ENCODE peak calls at places on chromosome 20, in seven cellular contexts. One of them, this sample, is unnamed.
A peak's percentile ranks its signal among the peaks of the same experiment; 100 is the strongest.

GRCh38 chr20:63819224-63819917 is 11.7 kb downstream of the ZBTB46 start:
- DNase-seq in left ventricle myocardium inferior: peak; percentile 44
- DNase-seq in cardiac muscle cell: no peak
- DNase-seq in IMR-90: peak; percentile 45
- DNase-seq in endothelial cell of umbilical vein: peak; percentile 26
- DNase-seq in heart left ventricle: no peak
- DNase-seq in uterus: peak; percentile 49
- DNase-seq in this sample: no peak

GRCh38 chr20:32588040-32588439 is 2.9 kb upstream of the NOL4L start:
- DNase-seq in left ventricle myocardium inferior: no peak
- DNase-seq in cardiac muscle cell: no peak
- DNase-seq in IMR-90: no peak
- DNase-seq in endothelial cell of umbilical vein: no peak
- DNase-seq in heart left ventricle: no peak
- DNase-seq in uterus: no peak
- DNase-seq in this sample: no peak

GRCh38 chr20:6057139-6057538 is 3.3 kb upstream of the LRRN4 start:
- DNase-seq in left ventricle myocardium inferior: no peak
- DNase-seq in cardiac muscle cell: no peak
- DNase-seq in IMR-90: no peak
- DNase-seq in endothelial cell of umbilical vein: no peak
- DNase-seq in heart left ventricle: no peak
- DNase-seq in uterus: no peak
- DNase-seq in this sample: no peak

GRCh38 chr20:62993856-62994494 is 12.8 kb downstream of the BHLHE23 start:
- DNase-seq in left ventricle myocardium inferior: no peak
- DNase-seq in cardiac muscle cell: no peak
- DNase-seq in IMR-90: no peak
- DNase-seq in endothelial cell of umbilical vein: no peak
- DNase-seq in heart left ventricle: no peak
- DNase-seq in uterus: no peak
- DNase-seq in this sample: no peak

GRCh38 chr20:61560361-61560853 is 308.3 kb downstream of the CDH4 start:
- DNase-seq in left ventricle myocardium inferior: no peak
- DNase-seq in cardiac muscle cell: no peak
- DNase-seq in IMR-90: peak; percentile 42
- DNase-seq in endothelial cell of umbilical vein: no peak
- DNase-seq in heart left ventricle: peak; percentile 33
- DNase-seq in uterus: no peak
- DNase-seq in this sample: no peak

GRCh38 chr20:63086421-63087235 is 79.9 kb upstream of the BHLHE23 start:
- DNase-seq in left ventricle myocardium inferior: peak; percentile 4
- DNase-seq in cardiac muscle cell: no peak
- DNase-seq in IMR-90: no peak
- DNase-seq in endothelial cell of umbilical vein: no peak
- DNase-seq in heart left ventricle: no peak
- DNase-seq in uterus: no peak
- DNase-seq in this sample: no peak

GRCh38 chr20:719816-720215 is 44.2 kb upstream of the SCRT2 start:
- DNase-seq in left ventricle myocardium inferior: no peak
- DNase-seq in cardiac muscle cell: no peak
- DNase-seq in IMR-90: no peak
- DNase-seq in endothelial cell of umbilical vein: no peak
- DNase-seq in heart left ventricle: no peak
- DNase-seq in uterus: no peak
- DNase-seq in this sample: no peak

GRCh38 chr20:60993647-60994046 is 258.4 kb upstream of the CDH4 start:
- DNase-seq in left ventricle myocardium inferior: no peak
- DNase-seq in cardiac muscle cell: peak; percentile 15
- DNase-seq in IMR-90: peak; percentile 8
- DNase-seq in endothelial cell of umbilical vein: no peak
- DNase-seq in heart left ventricle: no peak
- DNase-seq in uterus: no peak
- DNase-seq in this sample: no peak

GRCh38 chr20:39897058-39897457 is 792.0 kb downstream of the MAFB start:
- DNase-seq in left ventricle myocardium inferior: no peak
- DNase-seq in cardiac muscle cell: no peak
- DNase-seq in IMR-90: peak; percentile 97
- DNase-seq in endothelial cell of umbilical vein: no peak
- DNase-seq in heart left ventricle: no peak
- DNase-seq in uterus: no peak
- DNase-seq in this sample: peak; percentile 68

GRCh38 chr20:49986049-49986448 is 3.3 kb downstream of the SNAI1 start:
- DNase-seq in left ventricle myocardium inferior: no peak
- DNase-seq in cardiac muscle cell: no peak
- DNase-seq in IMR-90: no peak
- DNase-seq in endothelial cell of umbilical vein: no peak
- DNase-seq in heart left ventricle: no peak
- DNase-seq in uterus: no peak
- DNase-seq in this sample: no peak

GRCh38 chr20:49985157-49985556 is 2.4 kb downstream of the SNAI1 start:
- DNase-seq in left ventricle myocardium inferior: no peak
- DNase-seq in cardiac muscle cell: no peak
- DNase-seq in IMR-90: no peak
- DNase-seq in endothelial cell of umbilical vein: no peak
- DNase-seq in heart left ventricle: no peak
- DNase-seq in uterus: no peak
- DNase-seq in this sample: no peak

GRCh38 chr20:49987015-49987867 is 4.5 kb downstream of the SNAI1 start:
- DNase-seq in left ventricle myocardium inferior: no peak
- DNase-seq in cardiac muscle cell: no peak
- DNase-seq in IMR-90: peak; percentile 50
- DNase-seq in endothelial cell of umbilical vein: no peak
- DNase-seq in heart left ventricle: no peak
- DNase-seq in uterus: no peak
- DNase-seq in this sample: peak; percentile 38

GRCh38 chr20:49984426-49985153 is 1.8 kb downstream of the SNAI1 start:
- DNase-seq in left ventricle myocardium inferior: no peak
- DNase-seq in cardiac muscle cell: no peak
- DNase-seq in IMR-90: no peak
- DNase-seq in endothelial cell of umbilical vein: no peak
- DNase-seq in heart left ventricle: no peak
- DNase-seq in uterus: no peak
- DNase-seq in this sample: no peak

GRCh38 chr20:49985617-49986016 is 2.8 kb downstream of the SNAI1 start:
- DNase-seq in left ventricle myocardium inferior: no peak
- DNase-seq in cardiac muscle cell: no peak
- DNase-seq in IMR-90: no peak
- DNase-seq in endothelial cell of umbilical vein: no peak
- DNase-seq in heart left ventricle: no peak
- DNase-seq in uterus: no peak
- DNase-seq in this sample: no peak
- H3K4me3 ChIP-seq in left ventricle myocardium inferior: peak overlapping the region; percentile 70
- H3K4me3 ChIP-seq in cardiac muscle cell: no peak overlapping the region
- H3K4me3 ChIP-seq in IMR-90: peak overlapping the region; percentile 32
- H3K4me3 ChIP-seq in endothelial cell of umbilical vein: peak overlapping the region; percentile 13
- H3K4me3 ChIP-seq in heart left ventricle: peak overlapping the region; percentile 58
- H3K4me3 ChIP-seq in uterus: no peak overlapping the region
- H3K4me3 ChIP-seq in this sample: no peak overlapping the region

GRCh38 chr20:36745234-36745926 is 510 bp downstream of the NDRG3 start:
- DNase-seq in left ventricle myocardium inferior: peak; percentile 37
- DNase-seq in cardiac muscle cell: peak; percentile 53
- DNase-seq in IMR-90: no peak
- DNase-seq in endothelial cell of umbilical vein: peak; percentile 26
- DNase-seq in heart left ventricle: peak; percentile 46
- DNase-seq in uterus: no peak
- DNase-seq in this sample: no peak
- TF ChIP-seq CTCF in left ventricle myocardium inferior: no peak
- TF ChIP-seq CTCF in cardiac muscle cell: no peak
- TF ChIP-seq CTCF in IMR-90: no peak
- TF ChIP-seq CTCF in endothelial cell of umbilical vein: peak; percentile 15
- TF ChIP-seq CTCF in heart left ventricle: no peak
- TF ChIP-seq CTCF in uterus: no peak
- TF ChIP-seq CTCF in this sample: no peak

DNA sequence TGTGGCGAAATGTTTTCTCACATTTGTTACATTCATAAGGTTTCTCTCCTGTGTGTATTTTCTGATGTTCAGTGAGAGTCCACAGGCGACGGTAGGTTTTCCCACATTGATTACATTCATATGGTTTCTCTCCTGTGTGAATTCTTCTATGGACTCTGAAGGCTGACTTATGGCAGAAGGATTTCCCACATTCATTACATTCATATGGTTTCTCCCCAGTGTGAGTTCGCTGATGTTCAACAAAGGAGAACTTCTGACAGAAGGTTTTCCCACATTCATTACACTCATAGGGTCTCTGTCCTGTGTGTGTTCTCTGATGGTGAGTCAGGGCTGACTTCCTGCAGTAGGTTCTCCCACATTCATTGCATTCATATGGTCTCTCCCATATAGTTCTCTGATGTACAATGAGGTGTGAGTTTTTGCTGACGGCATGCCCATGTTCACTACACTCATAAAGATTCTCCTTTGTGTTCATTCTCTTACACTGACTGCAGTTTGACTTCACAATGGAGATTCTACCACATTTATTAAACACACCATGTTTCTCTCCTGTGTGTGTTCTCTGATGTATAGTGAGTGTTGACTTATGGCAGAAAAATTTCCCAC is 11.9 kb downstream of the ZNF334 start:
- DNase-seq in left ventricle myocardium inferior: no peak
- DNase-seq in cardiac muscle cell: no peak
- DNase-seq in IMR-90: no peak
- DNase-seq in endothelial cell of umbilical vein: no peak
- DNase-seq in heart left ventricle: no peak
- DNase-seq in uterus: no peak
- DNase-seq in this sample: no peak
- H3K36me3 ChIP-seq in left ventricle myocardium inferior: peaks cover 9% of the 10 kb centered on the region
- H3K36me3 ChIP-seq in cardiac muscle cell: peaks cover 15% of the 10 kb centered on the region
- H3K36me3 ChIP-seq in IMR-90: peaks cover 2% of the 10 kb centered on the region
- H3K36me3 ChIP-seq in endothelial cell of umbilical vein: no peaks in the 10 kb centered on the region
- H3K36me3 ChIP-seq in heart left ventricle: no peaks in the 10 kb centered on the region
- H3K36me3 ChIP-seq in uterus: no peaks in the 10 kb centered on the region
- H3K36me3 ChIP-seq in this sample: no peaks in the 10 kb centered on the region

DNA sequence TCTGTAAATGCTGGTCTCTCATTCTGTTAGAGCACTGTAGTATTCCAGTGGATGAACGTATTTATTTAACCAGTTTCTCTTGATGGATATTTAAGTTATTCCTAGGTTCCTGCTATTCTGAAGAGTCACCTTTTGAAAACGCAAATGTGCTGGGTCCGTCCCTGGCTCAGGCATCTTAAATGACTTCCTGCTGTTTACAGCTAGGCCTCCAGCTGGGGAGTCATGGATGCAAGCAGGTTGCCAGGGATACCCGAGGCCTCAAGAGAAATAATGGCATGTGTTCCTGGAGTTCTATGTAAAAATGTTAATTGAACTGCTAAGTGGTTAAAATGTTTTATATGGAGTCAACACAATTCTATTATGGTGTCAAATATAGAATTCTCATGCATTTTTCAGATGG is 61.0 kb upstream of the TGM3 start:
- DNase-seq in left ventricle myocardium inferior: no peak
- DNase-seq in cardiac muscle cell: no peak
- DNase-seq in IMR-90: no peak
- DNase-seq in endothelial cell of umbilical vein: no peak
- DNase-seq in heart left ventricle: no peak
- DNase-seq in uterus: no peak
- DNase-seq in this sample: no peak
- H3K4me3 ChIP-seq in left ventricle myocardium inferior: no peak overlapping the region
- H3K4me3 ChIP-seq in cardiac muscle cell: no peak overlapping the region
- H3K4me3 ChIP-seq in IMR-90: no peak overlapping the region
- H3K4me3 ChIP-seq in endothelial cell of umbilical vein: no peak overlapping the region
- H3K4me3 ChIP-seq in heart left ventricle: no peak overlapping the region
- H3K4me3 ChIP-seq in uterus: no peak overlapping the region
- H3K4me3 ChIP-seq in this sample: no peak overlapping the region

DNA sequence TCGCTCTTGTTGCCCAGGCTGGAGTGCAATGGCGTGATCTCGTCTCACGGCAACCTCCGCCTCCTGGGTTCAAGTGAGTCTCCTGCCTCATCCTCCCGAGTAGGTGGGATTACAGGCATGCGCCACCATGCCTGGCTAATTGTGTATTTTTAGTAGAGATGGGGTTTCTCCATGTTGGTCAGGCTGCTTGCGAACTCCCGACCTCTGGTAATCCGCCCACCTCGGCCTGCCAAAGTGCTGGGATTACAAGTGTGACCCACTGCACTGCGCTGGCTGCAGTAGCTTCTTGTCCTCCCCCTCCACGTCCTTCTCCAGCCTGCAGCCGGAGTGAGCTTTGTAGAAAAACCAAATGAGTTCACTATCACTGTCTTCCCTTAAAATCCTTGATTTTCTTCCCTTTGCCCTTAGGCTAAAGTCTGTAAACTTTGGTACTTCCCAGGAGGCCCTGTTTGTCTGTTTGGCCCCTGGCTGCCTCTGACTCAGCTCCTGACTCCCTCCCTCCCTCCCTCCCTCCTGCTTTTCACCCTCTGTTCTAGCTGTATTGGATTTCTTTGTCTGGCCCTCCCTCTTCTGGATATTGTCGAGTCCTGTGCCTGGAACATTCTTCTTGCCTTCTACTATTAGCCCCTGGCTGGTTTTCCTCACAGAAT is 12.9 kb downstream of the PARD6B start:
- DNase-seq in left ventricle myocardium inferior: peak; percentile 43
- DNase-seq in cardiac muscle cell: peak; percentile 83
- DNase-seq in IMR-90: peak; percentile 88
- DNase-seq in endothelial cell of umbilical vein: peak; percentile 42
- DNase-seq in heart left ventricle: peak; percentile 77
- DNase-seq in uterus: peak; percentile 74
- DNase-seq in this sample: peak; percentile 84
- TF ChIP-seq CTCF in left ventricle myocardium inferior: peak; percentile 50
- TF ChIP-seq CTCF in cardiac muscle cell: peak; percentile 44
- TF ChIP-seq CTCF in IMR-90: peak; percentile 75
- TF ChIP-seq CTCF in endothelial cell of umbilical vein: no peak
- TF ChIP-seq CTCF in heart left ventricle: peak; percentile 36
- TF ChIP-seq CTCF in uterus: peak; percentile 60
- TF ChIP-seq CTCF in this sample: peak; percentile 36

GRCh38 chr20:25011831-25012241 is 19.3 kb upstream of the APMAP start:
- DNase-seq in left ventricle myocardium inferior: no peak
- DNase-seq in cardiac muscle cell: no peak
- DNase-seq in IMR-90: no peak
- DNase-seq in endothelial cell of umbilical vein: no peak
- DNase-seq in heart left ventricle: no peak
- DNase-seq in uterus: no peak
- DNase-seq in this sample: no peak
- H3K36me3 ChIP-seq in left ventricle myocardium inferior: peaks cover 98% of the 10 kb centered on the region
- H3K36me3 ChIP-seq in cardiac muscle cell: no peaks in the 10 kb centered on the region
- H3K36me3 ChIP-seq in IMR-90: no peaks in the 10 kb centered on the region
- H3K36me3 ChIP-seq in endothelial cell of umbilical vein: no peaks in the 10 kb centered on the region
- H3K36me3 ChIP-seq in heart left ventricle: peaks cover 94% of the 10 kb centered on the region
- H3K36me3 ChIP-seq in uterus: no peaks in the 10 kb centered on the region
- H3K36me3 ChIP-seq in this sample: no peaks in the 10 kb centered on the region

DNA sequence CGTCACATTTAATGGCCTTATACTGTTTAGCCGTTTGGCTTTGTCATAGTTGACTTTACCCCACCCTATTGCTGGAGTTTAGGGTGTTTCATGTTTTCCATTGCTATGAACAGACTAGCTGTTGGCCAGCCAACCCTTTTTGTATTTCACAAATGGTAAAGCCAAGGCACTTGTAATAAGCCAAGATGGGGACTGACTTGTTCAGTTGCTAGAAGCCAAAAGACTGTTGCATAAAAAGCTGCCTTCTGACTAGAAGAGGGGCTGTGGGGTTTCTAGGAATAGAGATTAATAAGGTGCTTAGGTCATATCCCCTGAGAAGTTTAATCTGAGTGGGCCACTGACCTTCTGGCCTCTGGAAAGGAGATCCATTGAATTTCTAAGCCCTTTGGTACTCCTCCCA is 211.0 kb downstream of the PLCB4 start:
- DNase-seq in left ventricle myocardium inferior: no peak
- DNase-seq in cardiac muscle cell: no peak
- DNase-seq in IMR-90: no peak
- DNase-seq in endothelial cell of umbilical vein: peak; percentile 9
- DNase-seq in heart left ventricle: no peak
- DNase-seq in uterus: no peak
- DNase-seq in this sample: no peak
- H3K4me3 ChIP-seq in left ventricle myocardium inferior: no peak overlapping the region
- H3K4me3 ChIP-seq in cardiac muscle cell: no peak overlapping the region
- H3K4me3 ChIP-seq in IMR-90: no peak overlapping the region
- H3K4me3 ChIP-seq in endothelial cell of umbilical vein: no peak overlapping the region
- H3K4me3 ChIP-seq in heart left ventricle: no peak overlapping the region
- H3K4me3 ChIP-seq in uterus: no peak overlapping the region
- H3K4me3 ChIP-seq in this sample: no peak overlapping the region

This sample was measured in bronchial epithelial cell.